ENCODE peak calls at places on chromosomes 2 and 18, in four cellular contexts. H is AG09319, S is type B pancreatic cell, J is coronary artery. F is an unnamed sample.

GRCh38 chr18:76475450-76476203 is 19.4 kb downstream of the ZNF516 start:
- DNase-seq in S (no peak), H (no peak), J (no peak), F (no peak)

GRCh38 chr2:121532894-121533293 is 2.2 kb downstream of the RNU4ATAC start:
- DNase-seq in J (no peak), H (no peak), S (no peak), F (no peak)

GRCh38 chr2:54318810-54319209 is 62.8 kb upstream of the TSPYL6 start:
- DNase-seq in S (no peak), J (no peak), H (no peak), F (no peak)

GRCh38 chr2:120586507-120587283 is 149.0 kb upstream of the GLI2 start:
- DNase-seq in S (no peak), H (no peak), J (no peak), F (no peak)

GRCh38 chr2:63842149-63843061 is 709 bp downstream of the UGP2 start:
- DNase-seq in S (no peak), H (peak), J (peak), F (no peak)

GRCh38 chr2:190574169-190574568 is 39.6 kb upstream of the NEMP2 start:
- DNase-seq in H (no peak), S (no peak), J (no peak), F (no peak)

GRCh38 chr2:232367591-232368233 is 10.8 kb upstream of the ALPP start:
- DNase-seq in H (no peak), J (no peak), S (no peak), F (no peak)

GRCh38 chr2:34143149-34143548 is 544.0 kb upstream of the FAM98A start:
- DNase-seq in J (no peak), H (no peak), S (no peak), F (no peak)

GRCh38 chr2:43759195-43759594 is 14.6 kb upstream of the DYNC2LI1 start:
- DNase-seq in J (no peak), H (peak), S (no peak), F (no peak)

GRCh38 chr2:8984152-8984551 is 19.3 kb downstream of the MBOAT2 start:
- DNase-seq in J (no peak), H (no peak), S (no peak), F (no peak)

GRCh38 chr18:57900906-57901305 is 97.8 kb upstream of the ATP8B1 start:
- DNase-seq in S (no peak), H (no peak), J (no peak), F (no peak)

GRCh38 chr2:176443941-176444340 is 174.7 kb downstream of the MTX2 start:
- DNase-seq in J (no peak), H (no peak), S (no peak), F (no peak)

GRCh38 chr2:149235837-149236236 is 94.5 kb upstream of the LYPD6 start:
- DNase-seq in S (no peak), J (no peak), H (no peak), F (no peak)

GRCh38 chr2:14237902-14238301 is 394.6 kb upstream of the LRATD1 start:
- DNase-seq in H (no peak), J (no peak), S (no peak), F (no peak)

GRCh38 chr2:238403632-238404405 is 22.9 kb upstream of the ASB1 start:
- DNase-seq in J (no peak), S (peak), H (no peak), F (no peak)

GRCh38 chr2:185477452-185477851 is 261.2 kb upstream of the FSIP2 start:
- DNase-seq in S (no peak), H (no peak), J (no peak), F (no peak)

GRCh38 chr2:191384829-191385228 is 139.6 kb downstream of the MYO1B start:
- DNase-seq in J (no peak), H (no peak), S (no peak), F (no peak)

GRCh38 chr18:79394438-79395307 is 1.1 kb upstream of the NFATC1 start:
- DNase-seq in H (no peak), J (peak), S (peak), F (no peak)

GRCh38 chr2:126368778-126369177 is 287.2 kb upstream of the GYPC start:
- DNase-seq in H (no peak), S (no peak), J (no peak), F (no peak)

GRCh38 chr18:55136864-55137263 is 177.6 kb upstream of the CCDC68 start:
- DNase-seq in S (no peak), J (no peak), H (no peak), F (no peak)

GRCh38 chr18:7987284-7987976 is 420.3 kb downstream of the PTPRM start:
- DNase-seq in J (no peak), H (peak), S (no peak), F (no peak)

GRCh38 chr2:43010428-43011141 is 215.8 kb downstream of the ZFP36L2 start:
- DNase-seq in J (no peak), H (no peak), S (no peak), F (no peak)

GRCh38 chr2:189870396-189871089 is 86.3 kb downstream of the PMS1 start:
- DNase-seq in J (no peak), S (no peak), H (no peak), F (no peak)

GRCh38 chr2:83022631-83023210 is 1436.4 kb downstream of the SUCLG1 start:
- DNase-seq in S (no peak), H (no peak), J (no peak), F (no peak)

GRCh38 chr2:230746213-230746612 is 33.6 kb downstream of the CAB39 start:
- DNase-seq in J (no peak), S (no peak), H (no peak), F (no peak)

GRCh38 chr2:47243596-47244323 is 88.7 kb upstream of the STPG4 start:
- DNase-seq in S (no peak), H (no peak), J (no peak), F (no peak)

GRCh38 chr2:211455225-211455841 is 898.9 kb downstream of the CPS1 start:
- DNase-seq in S (no peak), J (no peak), H (peak), F (no peak)

GRCh38 chr2:144541411-144541810 is 21.5 kb upstream of the ZEB2 start:
- DNase-seq in H (no peak), S (no peak), J (no peak), F (no peak)

GRCh38 chr2:224101820-224102630 is 62.9 kb upstream of the SERPINE2 start:
- DNase-seq in J (no peak), S (no peak), H (peak), F (no peak)

GRCh38 chr18:22606563-22607283 is 189.0 kb upstream of the CTAGE1 start:
- DNase-seq in S (no peak), H (no peak), J (peak), F (no peak)

GRCh38 chr2:180985771-180986395 is 5.5 kb downstream of the UBE2E3 start:
- DNase-seq in J (no peak), H (no peak), S (no peak), F (no peak)

GRCh38 chr2:22992446-22992845 is 392.5 kb upstream of the KLHL29 start:
- DNase-seq in H (no peak), S (no peak), J (no peak), F (no peak)

GRCh38 chr18:21117385-21118135 is 5.9 kb upstream of the ROCK1 start:
- DNase-seq in H (peak), J (no peak), S (no peak), F (no peak)

GRCh38 chr18:63476666-63477065 is at the start of gene SERPINB5:
- DNase-seq in S (no peak), J (no peak), H (no peak), F (no peak)

GRCh38 chr2:237084444-237084843 is 1.2 kb upstream of the COPS8 start:
- DNase-seq in J (no peak), H (no peak), S (no peak), F (no peak)

GRCh38 chr2:173947131-173947530 is 18.0 kb downstream of the SP3 start:
- DNase-seq in S (no peak), H (no peak), J (no peak), F (no peak)

GRCh38 chr18:36469471-36469870 is 172.0 kb downstream of the FHOD3 start:
- DNase-seq in J (no peak), H (no peak), S (no peak), F (no peak)

GRCh38 chr2:84458436-84459027 is 548 bp downstream of the SUCLG1 start:
- DNase-seq in H (no peak), J (no peak), S (no peak), F (no peak)
- TF ChIP-seq CTCF in H (no peak), J (no peak), S (no peak), F (no peak)

DNA sequence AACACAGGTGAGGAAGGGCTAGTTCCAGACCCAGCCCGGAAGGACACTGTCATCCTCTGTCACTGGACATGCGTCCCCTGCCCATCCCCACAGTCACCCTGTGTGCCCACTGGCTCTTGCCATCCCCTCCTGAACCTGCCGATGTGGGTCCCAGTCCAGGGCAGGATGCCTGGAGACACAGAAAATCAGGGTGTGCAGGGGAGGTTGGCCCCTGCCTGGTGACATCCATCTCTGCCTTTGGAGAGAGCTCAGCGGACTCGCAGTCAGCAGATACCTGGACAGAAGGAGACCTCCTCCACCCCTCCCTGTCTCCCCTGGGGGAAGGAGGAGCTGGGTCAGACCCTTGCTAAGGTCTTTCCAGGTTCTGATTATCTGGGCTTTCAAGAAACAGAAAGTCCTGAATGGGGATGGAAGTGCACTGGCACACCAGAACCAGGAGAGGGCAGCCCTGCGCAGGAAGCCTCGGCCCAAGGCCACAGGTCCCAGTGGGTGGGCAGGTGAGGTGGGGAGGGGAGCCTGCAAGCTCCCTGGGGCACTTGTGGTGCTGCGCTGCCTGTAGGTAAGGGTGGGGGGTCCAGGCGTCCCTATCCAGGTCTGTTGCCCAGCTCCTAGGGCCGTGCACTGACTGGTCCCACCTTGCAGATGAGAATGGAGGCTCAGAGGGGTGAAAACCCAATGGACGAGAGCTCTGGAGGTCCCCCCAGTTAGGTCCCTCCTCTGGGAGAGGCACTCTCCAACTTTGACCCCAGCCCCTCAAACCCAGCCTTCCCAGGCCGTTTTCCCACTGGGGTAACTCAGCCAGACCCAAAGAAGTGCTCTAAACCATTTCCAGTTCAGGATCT is 9.7 kb upstream of the OTOS start:
- DNase-seq in J (no peak), S (no peak), H (no peak), F (peak)
- TF ChIP-seq CTCF in J (peak), S (peak), H (peak), F (peak)

GRCh38 chr2:75460630-75461029 is 100.1 kb downstream of the EVA1A start:
- DNase-seq in J (no peak), H (no peak), S (no peak), F (no peak)

GRCh38 chr2:75464348-75464946 is 96.3 kb downstream of the EVA1A start:
- DNase-seq in J (no peak), H (no peak), S (no peak), F (no peak)

GRCh38 chr2:75462714-75463113 is 98.0 kb downstream of the EVA1A start:
- DNase-seq in S (no peak), H (no peak), J (no peak), F (peak)

GRCh38 chr2:75466708-75467311 is 93.9 kb downstream of the EVA1A start:
- DNase-seq in H (no peak), J (no peak), S (no peak), F (no peak)

GRCh38 chr2:75465317-75465998 is 95.3 kb downstream of the EVA1A start:
- DNase-seq in J (no peak), S (no peak), H (no peak), F (no peak)
- TF ChIP-seq CTCF in J (no peak), S (peak), H (peak), F (no peak)

GRCh38 chr2:45610281-45611019 is 617 bp downstream of the SRBD1 start:
- DNase-seq in H (peak), J (peak), S (no peak), F (peak)
- TF ChIP-seq CTCF in H (peak), J (no peak), S (peak), F (peak)

GRCh38 chr2:31523871-31524492 is 56.8 kb downstream of the SRD5A2 start:
- DNase-seq in J (no peak), H (peak), S (no peak), F (no peak)
- TF ChIP-seq CTCF in J (peak), H (peak), S (peak), F (peak)

GRCh38 chr2:196966078-196966477 is 39.6 kb upstream of the PGAP1 start:
- DNase-seq in S (no peak), H (no peak), J (no peak), F (no peak)
- TF ChIP-seq CTCF in S (no peak), H (no peak), J (no peak), F (no peak)

DNA sequence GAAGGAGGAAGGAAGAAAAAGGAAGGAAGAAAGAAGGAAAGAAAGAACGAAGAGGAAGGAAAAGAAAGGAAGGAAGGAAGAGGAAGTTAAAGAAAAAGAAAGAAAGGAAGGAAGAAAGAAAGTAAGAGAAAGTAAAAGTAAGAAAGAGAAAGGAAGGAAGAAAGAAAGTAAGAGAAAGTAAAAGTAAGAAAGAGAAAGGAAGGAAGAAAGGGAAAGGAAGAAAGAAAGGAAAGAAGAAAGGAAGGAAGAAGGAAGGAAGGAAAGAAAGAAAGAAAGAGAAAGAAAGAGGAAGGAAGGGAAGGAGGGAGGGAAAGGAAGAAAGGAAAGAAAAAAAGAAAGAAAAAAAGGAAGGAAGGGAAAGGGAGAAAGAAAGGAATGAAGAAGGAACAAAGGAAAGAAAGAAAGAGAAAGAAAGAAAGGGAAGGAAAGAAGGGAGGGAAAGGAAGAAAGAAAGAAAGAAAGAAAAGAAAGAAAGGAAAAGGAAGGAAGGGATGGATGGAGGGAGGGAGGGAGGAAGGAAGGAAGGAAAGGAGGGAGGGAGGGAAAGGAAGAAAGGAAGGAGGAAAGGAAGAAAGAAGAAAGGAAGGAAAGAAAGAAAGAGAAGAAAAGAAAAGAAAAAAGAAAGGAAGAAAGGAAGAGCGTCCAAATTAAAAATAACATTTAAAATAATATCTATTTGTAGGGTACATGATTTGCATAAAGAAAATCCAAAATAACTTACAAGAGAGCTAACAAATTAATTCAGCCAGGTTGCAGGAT is 827.9 kb downstream of the TSN start:
- DNase-seq in J (no peak), H (no peak), S (no peak), F (no peak)
- TF ChIP-seq CTCF in J (no peak), H (no peak), S (no peak), F (no peak)

GRCh38 chr2:60331106-60331809 is 222.2 kb downstream of the BCL11A start:
- DNase-seq in J (no peak), S (no peak), H (no peak), F (no peak)
- TF ChIP-seq CTCF in J (no peak), S (no peak), H (no peak), F (no peak)

GRCh38 chr18:28588884-28589549 is 412.1 kb upstream of the CDH2 start:
- DNase-seq in S (no peak), J (no peak), H (no peak), F (no peak)

GRCh38 chr18:28581503-28582169 is 404.7 kb upstream of the CDH2 start:
- DNase-seq in H (no peak), S (no peak), J (no peak), F (no peak)

GRCh38 chr18:28582724-28583123 is 405.8 kb upstream of the CDH2 start:
- DNase-seq in H (no peak), S (no peak), J (no peak), F (no peak)

DNA sequence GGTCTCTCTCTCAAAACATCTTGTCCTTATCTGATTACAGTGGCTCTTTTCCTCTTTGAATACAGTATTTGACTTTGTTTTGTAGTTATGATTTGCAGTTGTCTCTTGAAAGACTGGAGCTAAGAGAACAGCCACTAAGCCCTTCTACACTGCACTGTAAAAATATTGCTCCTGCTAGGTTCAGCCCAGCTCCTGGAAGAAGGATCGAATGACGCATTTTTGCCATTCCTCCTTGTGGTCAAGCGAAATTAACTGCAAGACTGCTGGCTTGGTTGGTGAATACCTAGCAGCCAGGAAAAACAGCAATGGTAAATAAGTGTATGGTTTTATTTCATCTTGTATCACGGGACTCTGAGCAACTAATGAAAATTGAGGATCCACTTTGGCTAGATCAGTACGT is 407.8 kb upstream of the CDH2 start:
- DNase-seq in J (no peak), S (no peak), H (peak), F (no peak)
- TF ChIP-seq CTCF in J (no peak), S (no peak), H (no peak), F (no peak)

F was measured in D721Med.